ENCODE peak calls at places on chromosomes 5 and 9, in four cellular contexts. D is HepG2, S is WTC11, R is K562. O is an unnamed sample.

GRCh38 chr5:130836729-130837660 is 328.1 kb downstream of the HINT1 start:
- DNase-seq in R (no peak), D (no peak), S (no peak), O (peak; percentile 13)

GRCh38 chr5:59002162-59002825 is 419.4 kb downstream of the RAB3C start:
- DNase-seq in S (no peak), D (no peak), R (no peak), O (no peak)

GRCh38 chr5:56763711-56764466 is 51.5 kb upstream of the MAP3K1 start:
- DNase-seq in R (peak; percentile 32), S (no peak), D (peak; percentile 26), O (no peak)

GRCh38 chr5:77844408-77845272 is 68.5 kb upstream of the TBCA start:
- DNase-seq in S (no peak), R (no peak), D (no peak), O (no peak)

GRCh38 chr5:82348749-82349148 is 70.6 kb upstream of the RPS23 start:
- DNase-seq in S (no peak), R (no peak), D (no peak), O (no peak)

GRCh38 chr9:33447404-33448158 is at the start of gene AQP3:
- DNase-seq in D (peak; percentile 11), R (peak; percentile 81), S (peak; percentile 86), O (no peak)

GRCh38 chr9:78821126-78821822 is 524.3 kb downstream of the PSAT1 start:
- DNase-seq in D (peak; percentile 49), R (peak; percentile 5), S (no peak), O (no peak)

GRCh38 chr9:136953771-136954269 is 1.7 kb downstream of the LCN12 start:
- DNase-seq in D (no peak), S (no peak), R (no peak), O (no peak)

GRCh38 chr9:100583019-100583802 is 5.3 kb downstream of the CAVIN4 start:
- DNase-seq in D (no peak), S (no peak), R (no peak), O (no peak)

GRCh38 chr5:72600401-72600981 is 93.3 kb upstream of the ZNF366 start:
- DNase-seq in D (no peak), R (no peak), S (no peak), O (no peak)

GRCh38 chr5:56812110-56812509 is 3.2 kb upstream of the MAP3K1 start:
- DNase-seq in R (peak; percentile 74), D (no peak), S (no peak), O (no peak)

GRCh38 chr9:35415769-35416427 is 74.0 kb upstream of the RUSC2 start:
- DNase-seq in R (no peak), S (peak; percentile 23), D (peak; percentile 41), O (no peak)
- TF ChIP-seq ETV6 in R (no peak), S (no peak), D (no peak), O (no peak)

DNA sequence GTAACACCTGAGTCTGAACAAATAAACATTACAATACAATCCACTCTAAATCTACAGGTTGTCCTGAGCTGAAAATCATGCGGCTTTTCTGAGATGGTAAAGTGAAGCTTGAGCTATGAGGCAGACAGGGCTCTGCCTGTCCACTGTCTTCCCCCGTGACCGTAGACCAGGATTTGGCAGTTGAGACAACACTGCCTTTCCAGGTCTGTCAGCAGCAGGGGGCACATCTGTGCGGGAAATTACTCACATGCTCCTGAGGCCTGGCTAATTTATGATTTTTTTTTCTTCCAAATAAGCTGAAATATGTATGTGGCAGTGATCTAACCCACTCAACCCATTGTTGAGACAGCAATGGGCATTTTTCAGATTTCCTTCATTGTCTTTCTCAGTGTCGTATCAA is 307.9 kb downstream of the FBXL7 start:
- DNase-seq in D (no peak), S (peak; percentile 22), R (no peak), O (no peak)
- TF ChIP-seq ETV6 in D (no peak), S (no peak), R (no peak), O (no peak)

DNA sequence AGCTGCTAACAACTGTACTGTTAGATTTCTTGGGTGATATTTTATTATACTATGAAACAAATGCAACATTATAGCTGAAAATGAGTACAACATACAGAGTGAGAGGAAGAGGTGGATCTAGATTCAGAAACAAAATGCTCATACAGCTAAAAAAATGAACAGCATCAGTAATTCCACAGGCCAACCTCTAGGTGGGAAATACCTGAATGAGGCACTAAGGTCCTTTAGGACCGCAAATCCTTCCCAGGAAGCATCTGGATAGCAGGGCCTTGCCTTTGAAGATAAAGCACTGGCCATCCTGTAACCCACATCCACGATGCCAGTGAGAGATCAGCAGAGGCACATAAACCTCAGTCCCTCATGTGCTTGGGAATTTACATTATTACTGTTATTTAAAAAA is 310.8 kb downstream of the YTHDC2 start:
- DNase-seq in D (no peak), S (no peak), R (no peak), O (no peak)
- TF ChIP-seq ETV6 in D (no peak), S (no peak), R (no peak), O (no peak)

GRCh38 chr5:79122963-79123362 is 11.4 kb downstream of the BHMT start:
- DNase-seq in D (no peak), R (no peak), S (no peak), O (no peak)

GRCh38 chr5:79120221-79120620 is 8.6 kb downstream of the BHMT start:
- DNase-seq in S (no peak), D (no peak), R (no peak), O (no peak)

DNA sequence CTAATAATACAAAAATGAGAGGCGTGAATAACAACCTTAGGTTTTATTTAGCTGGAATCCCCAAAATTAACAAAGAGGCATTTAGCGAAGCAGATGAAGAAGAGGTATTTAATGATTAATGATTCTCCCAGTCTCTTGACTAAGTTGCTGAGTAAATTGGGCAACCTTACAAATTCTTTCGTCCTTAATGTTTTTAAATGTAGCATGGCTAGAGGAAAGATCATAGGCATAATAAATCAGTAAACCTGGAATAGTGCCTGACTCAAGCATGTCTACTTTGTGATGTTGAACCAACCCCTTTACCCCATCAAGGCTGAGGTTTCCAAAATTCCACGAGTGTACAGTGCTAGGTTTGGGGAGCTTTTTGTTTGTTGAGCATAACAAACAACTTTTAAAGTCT is 7.9 kb downstream of the BHMT start:
- DNase-seq in S (no peak), D (no peak), R (no peak), O (no peak)
- TF ChIP-seq ETV6 in S (no peak), D (no peak), R (no peak), O (no peak)

DNA sequence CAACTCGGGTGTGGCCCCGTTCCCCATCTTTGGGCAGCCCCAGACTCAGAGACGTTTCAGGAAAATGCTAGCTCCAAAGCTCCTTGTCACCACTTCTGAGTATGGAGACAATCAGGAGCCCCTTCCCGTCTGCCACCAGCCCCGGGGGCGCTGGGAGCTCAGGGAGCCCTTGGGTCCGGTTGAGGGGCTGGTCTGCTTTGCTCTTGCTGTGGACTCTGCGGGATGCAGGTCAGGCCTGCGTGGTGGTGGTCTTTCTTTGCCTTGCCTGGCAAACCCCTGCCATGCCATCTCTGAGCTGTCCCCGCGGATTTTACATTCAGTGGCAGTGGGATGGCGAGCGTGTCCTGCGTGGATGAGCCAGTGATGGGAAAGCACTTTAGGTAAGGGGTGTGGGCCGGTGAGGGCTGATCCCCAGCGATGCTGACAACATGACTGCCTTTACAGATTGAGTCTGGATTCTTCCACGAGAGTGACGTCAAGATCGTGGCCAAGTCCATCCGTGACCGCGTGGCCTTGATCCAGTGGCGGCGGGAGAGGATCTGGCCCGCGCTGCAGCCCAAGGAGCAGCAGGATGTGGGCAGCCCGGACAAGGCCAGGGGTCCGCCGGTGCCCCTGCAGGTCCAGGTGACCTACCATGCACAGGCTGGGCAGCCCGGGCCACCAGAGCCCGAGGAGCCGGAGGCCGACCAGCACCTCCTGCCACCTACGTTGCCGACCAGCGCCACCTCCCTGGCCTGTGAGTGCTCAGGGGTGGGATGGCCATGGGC is 63.3 kb downstream of the WNK2 start:
- DNase-seq in D (no peak), S (no peak), R (no peak), O (no peak)
- TF ChIP-seq ETV6 in D (no peak), S (no peak), R (no peak), O (no peak)

O was measured in GM12878.